ENCODE peak calls at places on chromosomes 3 and 15, in seven cellular contexts. Z is activated CD4-positive, alpha-beta T cell treated with anti-CD3 and anti-CD28 coated beads, Interleukin-2, amount 50 U/mL, for 1 hour; L is NCI-H510A treated with DMSO at 0.1 percent for 48 hours; J is activated CD8-positive, alpha-beta memory T cell treated with anti-CD3 and anti-CD28 coated beads, Interleukin-2, amount 50 U/mL, for 48 hours; K is AG08396; M is HCT116; C is A172. E is an unnamed sample.

GRCh38 chr15:99404454-99404853 is 153.2 kb downstream of the LRRC28 start:
- DNase-seq in Z (no peak), L (no peak), J (no peak), K (no peak), M (no peak), C (no peak), E (no peak)

GRCh38 chr3:71389911-71390573 is 193.5 kb downstream of the FOXP1 start:
- DNase-seq in Z (peak), L (peak), J (no peak), K (peak), M (no peak), C (no peak), E (peak)

GRCh38 chr3:13545952-13546454 is 2.9 kb upstream of the FBLN2 start:
- DNase-seq in Z (no peak), L (no peak), J (no peak), K (no peak), M (no peak), C (no peak), E (no peak)

GRCh38 chr15:26805470-26805869 is 32.6 kb upstream of the GABRB3 start:
- DNase-seq in Z (no peak), L (peak), J (no peak), K (no peak), M (no peak), C (no peak), E (no peak)

GRCh38 chr15:85499498-85499897 is 119.1 kb downstream of the AKAP13 start:
- DNase-seq in Z (no peak), L (peak), J (no peak), K (no peak), M (no peak), C (no peak), E (no peak)

GRCh38 chr15:32659340-32659831 is 17.9 kb downstream of the SCG5 start:
- DNase-seq in Z (no peak), L (peak), J (no peak), K (peak), M (no peak), C (peak), E (no peak)

GRCh38 chr15:39657714-39658113 is 76.8 kb downstream of the THBS1 start:
- DNase-seq in Z (no peak), L (no peak), J (no peak), K (peak), M (no peak), C (peak), E (no peak)

GRCh38 chr15:46309914-46310313 is 675.1 kb downstream of the SQOR start:
- DNase-seq in Z (no peak), L (no peak), J (no peak), K (no peak), M (no peak), C (no peak), E (no peak)

GRCh38 chr15:67183443-67184169 is 70.9 kb downstream of the AAGAB start:
- DNase-seq in Z (no peak), L (no peak), J (peak), K (peak), M (no peak), C (no peak), E (peak)

GRCh38 chr3:182180646-182181385 is 469.1 kb downstream of the SOX2 start:
- DNase-seq in Z (no peak), L (peak), J (no peak), K (no peak), M (no peak), C (peak), E (no peak)

GRCh38 chr3:131349946-131350347 is 31.6 kb upstream of the NUDT16 start:
- DNase-seq in Z (no peak), L (no peak), J (no peak), K (peak), M (peak), C (peak), E (no peak)

GRCh38 chr15:56261854-56262509 is 18.3 kb upstream of the RFX7 start:
- DNase-seq in Z (no peak), L (no peak), J (no peak), K (peak), M (no peak), C (peak), E (no peak)

GRCh38 chr3:42887084-42887483 is 11.4 kb upstream of the CYP8B1 start:
- DNase-seq in Z (no peak), L (no peak), J (no peak), K (no peak), M (no peak), C (no peak), E (no peak)

GRCh38 chr15:62769604-62770003 is 272.9 kb upstream of the TPM1 start:
- DNase-seq in Z (no peak), L (no peak), J (no peak), K (no peak), M (peak), C (peak), E (no peak)

GRCh38 chr15:32867313-32867626 is 149.5 kb downstream of the GREM1 start:
- DNase-seq in Z (no peak), L (no peak), J (no peak), K (no peak), M (peak), C (peak), E (no peak)

GRCh38 chr3:160434071-160434470 is 15.5 kb downstream of the TRIM59 start:
- DNase-seq in Z (no peak), L (no peak), J (no peak), K (peak), M (no peak), C (no peak), E (no peak)

GRCh38 chr3:74613566-74613965 is 893 bp downstream of the CNTN3 start:
- DNase-seq in Z (no peak), L (peak), J (no peak), K (peak), M (no peak), C (no peak), E (peak)

GRCh38 chr3:15647629-15648167 is 46.2 kb downstream of the BTD start:
- DNase-seq in Z (peak), L (no peak), J (peak), K (peak), M (no peak), C (peak), E (no peak)

GRCh38 chr15:90812881-90813280 is 55.5 kb upstream of the FURIN start:
- DNase-seq in Z (no peak), L (no peak), J (no peak), K (no peak), M (no peak), C (no peak), E (peak)

GRCh38 chr3:195147649-195148121 is 123.3 kb downstream of the XXYLT1 start:
- DNase-seq in Z (peak), L (no peak), J (no peak), K (peak), M (no peak), C (no peak), E (no peak)

GRCh38 chr3:4688411-4688810 is 195.3 kb downstream of the ITPR1 start:
- DNase-seq in Z (no peak), L (no peak), J (no peak), K (no peak), M (no peak), C (no peak), E (no peak)

GRCh38 chr3:114624047-114624445 is 330.2 kb downstream of the TIGIT start:
- DNase-seq in Z (no peak), L (no peak), J (no peak), K (peak), M (no peak), C (peak), E (peak)

GRCh38 chr3:12328132-12328915 is 39.5 kb downstream of the PPARG start:
- DNase-seq in Z (no peak), L (no peak), J (no peak), K (no peak), M (no peak), C (no peak), E (no peak)

E was measured in left lobe of liver.